ENCODE peak calls at places on chromosome 7, in eight cellular contexts. One of them, this sample, is unnamed.

GRCh38 chr7:80428161-80429054 is 83.5 kb downstream of the GNAT3 start:
- DNase-seq in glutamatergic neuron: no peak
- DNase-seq in adrenal gland: peak
- DNase-seq in left ventricle myocardium inferior: no peak
- DNase-seq in CD8-positive, alpha-beta T cell: no peak
- DNase-seq in CD4-positive, alpha-beta T cell: no peak
- DNase-seq in GM20000: peak
- DNase-seq in keratinocyte: no peak
- DNase-seq in this sample: no peak

GRCh38 chr7:125363873-125364272 is 434.2 kb upstream of the POT1 start:
- DNase-seq in CD4-positive, alpha-beta T cell: no peak
- DNase-seq in adrenal gland: no peak
- DNase-seq in left ventricle myocardium inferior: no peak
- DNase-seq in CD8-positive, alpha-beta T cell: no peak
- DNase-seq in glutamatergic neuron: no peak
- DNase-seq in keratinocyte: no peak
- DNase-seq in GM20000: no peak
- DNase-seq in this sample: no peak

GRCh38 chr7:105581066-105581811 is at the start of gene EFCAB10:
- DNase-seq in adrenal gland: peak
- DNase-seq in left ventricle myocardium inferior: peak
- DNase-seq in glutamatergic neuron: peak
- DNase-seq in keratinocyte: no peak
- DNase-seq in CD4-positive, alpha-beta T cell: peak
- DNase-seq in GM20000: peak
- DNase-seq in CD8-positive, alpha-beta T cell: peak
- DNase-seq in this sample: no peak

GRCh38 chr7:124762611-124763143 is 2.9 kb downstream of the GPR37 start:
- DNase-seq in GM20000: no peak
- DNase-seq in adrenal gland: no peak
- DNase-seq in CD8-positive, alpha-beta T cell: no peak
- DNase-seq in CD4-positive, alpha-beta T cell: no peak
- DNase-seq in keratinocyte: no peak
- DNase-seq in glutamatergic neuron: no peak
- DNase-seq in left ventricle myocardium inferior: no peak
- DNase-seq in this sample: no peak

GRCh38 chr7:14973712-14974428 is 71.3 kb upstream of the DGKB start:
- DNase-seq in keratinocyte: no peak
- DNase-seq in left ventricle myocardium inferior: no peak
- DNase-seq in CD8-positive, alpha-beta T cell: no peak
- DNase-seq in GM20000: no peak
- DNase-seq in adrenal gland: no peak
- DNase-seq in CD4-positive, alpha-beta T cell: no peak
- DNase-seq in glutamatergic neuron: no peak
- DNase-seq in this sample: no peak

GRCh38 chr7:100266576-100267354 is 40.7 kb upstream of the SPDYE3 start:
- DNase-seq in GM20000: no peak
- DNase-seq in keratinocyte: no peak
- DNase-seq in adrenal gland: no peak
- DNase-seq in CD8-positive, alpha-beta T cell: no peak
- DNase-seq in CD4-positive, alpha-beta T cell: no peak
- DNase-seq in left ventricle myocardium inferior: no peak
- DNase-seq in glutamatergic neuron: no peak
- DNase-seq in this sample: no peak

GRCh38 chr7:28856656-28857055 is 101.5 kb downstream of the TRIL start:
- DNase-seq in CD4-positive, alpha-beta T cell: no peak
- DNase-seq in keratinocyte: no peak
- DNase-seq in adrenal gland: no peak
- DNase-seq in CD8-positive, alpha-beta T cell: no peak
- DNase-seq in GM20000: no peak
- DNase-seq in glutamatergic neuron: no peak
- DNase-seq in left ventricle myocardium inferior: no peak
- DNase-seq in this sample: no peak

GRCh38 chr7:73799282-73800141 is 29.4 kb upstream of the CLDN3 start:
- DNase-seq in CD4-positive, alpha-beta T cell: no peak
- DNase-seq in GM20000: no peak
- DNase-seq in left ventricle myocardium inferior: no peak
- DNase-seq in glutamatergic neuron: no peak
- DNase-seq in adrenal gland: no peak
- DNase-seq in keratinocyte: no peak
- DNase-seq in CD8-positive, alpha-beta T cell: no peak
- DNase-seq in this sample: no peak

GRCh38 chr7:91375378-91375777 is 111.1 kb downstream of the FZD1 start:
- DNase-seq in adrenal gland: no peak
- DNase-seq in keratinocyte: no peak
- DNase-seq in glutamatergic neuron: no peak
- DNase-seq in left ventricle myocardium inferior: no peak
- DNase-seq in GM20000: no peak
- DNase-seq in CD4-positive, alpha-beta T cell: no peak
- DNase-seq in CD8-positive, alpha-beta T cell: no peak
- DNase-seq in this sample: no peak

GRCh38 chr7:21999896-22000295 is 54.2 kb upstream of the CDCA7L start:
- DNase-seq in keratinocyte: peak
- DNase-seq in CD4-positive, alpha-beta T cell: no peak
- DNase-seq in glutamatergic neuron: no peak
- DNase-seq in adrenal gland: no peak
- DNase-seq in GM20000: no peak
- DNase-seq in CD8-positive, alpha-beta T cell: no peak
- DNase-seq in left ventricle myocardium inferior: no peak
- DNase-seq in this sample: no peak

GRCh38 chr7:96973986-96974385 is 31.4 kb upstream of the DLX6 start:
- DNase-seq in CD8-positive, alpha-beta T cell: no peak
- DNase-seq in left ventricle myocardium inferior: no peak
- DNase-seq in keratinocyte: no peak
- DNase-seq in glutamatergic neuron: no peak
- DNase-seq in GM20000: no peak
- DNase-seq in adrenal gland: no peak
- DNase-seq in CD4-positive, alpha-beta T cell: no peak
- DNase-seq in this sample: no peak

GRCh38 chr7:74606101-74606908 is 51.2 kb upstream of the GTF2I start:
- DNase-seq in keratinocyte: no peak
- DNase-seq in glutamatergic neuron: peak
- DNase-seq in GM20000: peak
- DNase-seq in CD4-positive, alpha-beta T cell: peak
- DNase-seq in adrenal gland: peak
- DNase-seq in left ventricle myocardium inferior: peak
- DNase-seq in CD8-positive, alpha-beta T cell: peak
- DNase-seq in this sample: peak

GRCh38 chr7:35430547-35431153 is 176.8 kb upstream of the TBX20 start:
- DNase-seq in glutamatergic neuron: no peak
- DNase-seq in keratinocyte: no peak
- DNase-seq in adrenal gland: no peak
- DNase-seq in CD4-positive, alpha-beta T cell: no peak
- DNase-seq in CD8-positive, alpha-beta T cell: no peak
- DNase-seq in left ventricle myocardium inferior: no peak
- DNase-seq in GM20000: no peak
- DNase-seq in this sample: no peak
- TF ChIP-seq CTCF in glutamatergic neuron: peak
- TF ChIP-seq CTCF in keratinocyte: peak
- TF ChIP-seq CTCF in adrenal gland: no peak
- TF ChIP-seq CTCF in CD4-positive, alpha-beta T cell: no peak
- TF ChIP-seq CTCF in CD8-positive, alpha-beta T cell: no peak
- TF ChIP-seq CTCF in left ventricle myocardium inferior: no peak
- TF ChIP-seq CTCF in GM20000: no peak
- TF ChIP-seq CTCF in this sample: no peak

DNA sequence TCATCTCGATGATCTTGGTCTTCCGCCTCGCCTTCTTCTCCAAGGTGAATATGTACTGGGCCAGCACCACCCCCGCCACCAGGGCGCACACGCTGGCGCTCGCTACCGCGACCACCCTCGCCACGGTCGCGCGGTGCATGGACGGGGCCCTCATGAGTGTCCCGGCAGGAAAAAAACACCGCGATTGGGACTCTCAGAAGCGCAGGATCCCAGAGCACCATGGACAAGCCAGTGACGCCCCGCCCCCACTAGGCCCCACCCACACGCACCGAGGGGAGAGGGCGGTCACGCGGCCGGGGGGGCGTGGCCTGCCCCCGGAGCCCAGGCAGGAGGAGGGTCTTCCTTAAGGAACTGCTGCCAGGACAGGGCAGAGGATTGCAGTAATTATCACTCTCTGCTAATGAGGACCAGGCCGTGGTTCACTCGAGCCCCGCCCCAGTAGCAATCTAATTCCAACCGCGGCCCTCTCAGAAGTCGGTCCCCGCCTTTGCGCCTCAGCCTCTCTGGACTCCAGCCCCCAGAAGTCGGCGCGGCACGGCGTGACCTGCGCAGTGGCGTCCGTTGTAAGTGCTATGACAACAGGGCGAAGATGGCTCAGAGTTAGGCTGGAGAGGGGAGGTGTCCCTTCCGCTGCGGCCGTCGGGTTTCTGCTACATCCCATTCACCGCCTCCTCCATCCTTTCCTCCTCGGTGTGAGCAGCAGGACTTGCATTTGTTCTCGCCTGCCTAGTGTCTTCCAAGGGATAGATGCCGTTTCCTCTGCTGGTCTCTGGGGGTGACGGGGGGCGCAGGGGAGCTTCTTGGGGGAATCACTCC is at the start of gene BBS9:
- DNase-seq in CD4-positive, alpha-beta T cell: peak
- DNase-seq in left ventricle myocardium inferior: peak
- DNase-seq in adrenal gland: peak
- DNase-seq in glutamatergic neuron: peak
- DNase-seq in keratinocyte: peak
- DNase-seq in GM20000: peak
- DNase-seq in CD8-positive, alpha-beta T cell: peak
- DNase-seq in this sample: peak
- TF ChIP-seq CTCF in CD4-positive, alpha-beta T cell: no peak
- TF ChIP-seq CTCF in left ventricle myocardium inferior: peak
- TF ChIP-seq CTCF in adrenal gland: no peak
- TF ChIP-seq CTCF in glutamatergic neuron: no peak
- TF ChIP-seq CTCF in keratinocyte: no peak
- TF ChIP-seq CTCF in GM20000: no peak
- TF ChIP-seq CTCF in CD8-positive, alpha-beta T cell: no peak
- TF ChIP-seq CTCF in this sample: no peak

GRCh38 chr7:76300210-76300731 is 2.2 kb upstream of the HSPB1 start:
- DNase-seq in CD4-positive, alpha-beta T cell: no peak
- DNase-seq in left ventricle myocardium inferior: no peak
- DNase-seq in adrenal gland: no peak
- DNase-seq in GM20000: no peak
- DNase-seq in CD8-positive, alpha-beta T cell: no peak
- DNase-seq in glutamatergic neuron: no peak
- DNase-seq in keratinocyte: peak
- DNase-seq in this sample: no peak

GRCh38 chr7:76301000-76301399 is 1.5 kb upstream of the HSPB1 start:
- DNase-seq in adrenal gland: no peak
- DNase-seq in glutamatergic neuron: no peak
- DNase-seq in GM20000: no peak
- DNase-seq in left ventricle myocardium inferior: no peak
- DNase-seq in CD8-positive, alpha-beta T cell: no peak
- DNase-seq in CD4-positive, alpha-beta T cell: no peak
- DNase-seq in keratinocyte: no peak
- DNase-seq in this sample: no peak

GRCh38 chr7:76303829-76304505 is 1.5 kb downstream of the HSPB1 start:
- DNase-seq in adrenal gland: peak
- DNase-seq in left ventricle myocardium inferior: no peak
- DNase-seq in GM20000: no peak
- DNase-seq in glutamatergic neuron: no peak
- DNase-seq in CD8-positive, alpha-beta T cell: peak
- DNase-seq in CD4-positive, alpha-beta T cell: no peak
- DNase-seq in keratinocyte: no peak
- DNase-seq in this sample: no peak

GRCh38 chr7:76303057-76303828 is 770 bp downstream of the HSPB1 start:
- DNase-seq in GM20000: peak
- DNase-seq in keratinocyte: no peak
- DNase-seq in CD4-positive, alpha-beta T cell: peak
- DNase-seq in CD8-positive, alpha-beta T cell: peak
- DNase-seq in adrenal gland: peak
- DNase-seq in glutamatergic neuron: peak
- DNase-seq in left ventricle myocardium inferior: peak
- DNase-seq in this sample: peak

GRCh38 chr7:76302299-76303056 is at the start of gene HSPB1:
- DNase-seq in glutamatergic neuron: peak
- DNase-seq in GM20000: peak
- DNase-seq in left ventricle myocardium inferior: peak
- DNase-seq in CD4-positive, alpha-beta T cell: peak
- DNase-seq in keratinocyte: no peak
- DNase-seq in adrenal gland: peak
- DNase-seq in CD8-positive, alpha-beta T cell: peak
- DNase-seq in this sample: peak
- TF ChIP-seq CTCF in glutamatergic neuron: no peak
- TF ChIP-seq CTCF in GM20000: no peak
- TF ChIP-seq CTCF in left ventricle myocardium inferior: no peak
- TF ChIP-seq CTCF in CD4-positive, alpha-beta T cell: no peak
- TF ChIP-seq CTCF in keratinocyte: no peak
- TF ChIP-seq CTCF in adrenal gland: no peak
- TF ChIP-seq CTCF in CD8-positive, alpha-beta T cell: no peak
- TF ChIP-seq CTCF in this sample: no peak

GRCh38 chr7:55021053-55021452 is 2.2 kb downstream of the EGFR start:
- DNase-seq in CD4-positive, alpha-beta T cell: no peak
- DNase-seq in adrenal gland: no peak
- DNase-seq in left ventricle myocardium inferior: no peak
- DNase-seq in keratinocyte: no peak
- DNase-seq in GM20000: no peak
- DNase-seq in CD8-positive, alpha-beta T cell: no peak
- DNase-seq in glutamatergic neuron: no peak
- DNase-seq in this sample: no peak

GRCh38 chr7:55018361-55019328 is at the start of gene EGFR:
- DNase-seq in GM20000: peak
- DNase-seq in CD4-positive, alpha-beta T cell: no peak
- DNase-seq in adrenal gland: peak
- DNase-seq in left ventricle myocardium inferior: peak
- DNase-seq in glutamatergic neuron: peak
- DNase-seq in keratinocyte: no peak
- DNase-seq in CD8-positive, alpha-beta T cell: no peak
- DNase-seq in this sample: no peak

GRCh38 chr7:55019329-55019690 is 493 bp downstream of the EGFR start:
- DNase-seq in GM20000: peak
- DNase-seq in adrenal gland: peak
- DNase-seq in glutamatergic neuron: peak
- DNase-seq in left ventricle myocardium inferior: peak
- DNase-seq in CD4-positive, alpha-beta T cell: no peak
- DNase-seq in CD8-positive, alpha-beta T cell: no peak
- DNase-seq in keratinocyte: no peak
- DNase-seq in this sample: no peak

GRCh38 chr7:55020481-55020871 is 1.7 kb downstream of the EGFR start:
- DNase-seq in adrenal gland: peak
- DNase-seq in keratinocyte: no peak
- DNase-seq in CD4-positive, alpha-beta T cell: no peak
- DNase-seq in left ventricle myocardium inferior: peak
- DNase-seq in GM20000: no peak
- DNase-seq in CD8-positive, alpha-beta T cell: no peak
- DNase-seq in glutamatergic neuron: no peak
- DNase-seq in this sample: no peak

DNA sequence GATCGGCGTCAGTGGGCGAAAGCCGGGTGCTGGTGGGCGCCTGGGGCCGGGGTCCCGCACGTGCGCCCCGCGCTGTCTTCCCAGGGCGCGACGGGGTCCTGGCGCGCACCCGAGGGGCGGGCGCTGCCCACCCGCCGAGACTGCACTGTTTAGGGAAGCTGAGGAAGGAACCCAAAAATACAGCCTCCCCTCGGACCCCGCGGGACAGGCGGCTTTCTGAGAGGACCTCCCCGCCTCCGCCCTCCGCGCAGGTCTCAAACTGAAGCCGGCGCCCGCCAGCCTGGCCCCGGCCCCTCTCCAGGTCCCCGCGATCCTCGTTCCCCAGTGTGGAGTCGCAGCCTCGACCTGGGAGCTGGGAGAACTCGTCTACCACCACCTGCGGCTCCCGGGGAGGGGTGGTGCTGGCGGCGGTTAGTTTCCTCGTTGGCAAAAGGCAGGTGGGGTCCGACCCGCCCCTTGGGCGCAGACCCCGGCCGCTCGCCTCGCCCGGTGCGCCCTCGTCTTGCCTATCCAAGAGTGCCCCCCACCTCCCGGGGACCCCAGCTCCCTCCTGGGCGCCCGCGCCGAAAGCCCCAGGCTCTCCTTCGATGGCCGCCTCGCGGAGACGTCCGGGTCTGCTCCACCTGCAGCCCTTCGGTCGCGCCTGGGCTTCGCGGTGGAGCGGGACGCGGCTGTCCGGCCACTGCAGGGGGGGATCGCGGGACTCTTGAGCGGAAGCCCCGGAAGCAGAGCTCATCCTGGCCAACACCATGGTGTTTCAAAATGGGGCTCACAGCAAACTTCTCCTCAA is 1.1 kb downstream of the EGFR start:
- DNase-seq in CD4-positive, alpha-beta T cell: no peak
- DNase-seq in CD8-positive, alpha-beta T cell: no peak
- DNase-seq in adrenal gland: peak
- DNase-seq in GM20000: peak
- DNase-seq in glutamatergic neuron: peak
- DNase-seq in left ventricle myocardium inferior: peak
- DNase-seq in keratinocyte: no peak
- DNase-seq in this sample: no peak
- TF ChIP-seq CTCF in CD4-positive, alpha-beta T cell: no peak
- TF ChIP-seq CTCF in CD8-positive, alpha-beta T cell: no peak
- TF ChIP-seq CTCF in adrenal gland: peak
- TF ChIP-seq CTCF in GM20000: no peak
- TF ChIP-seq CTCF in glutamatergic neuron: no peak
- TF ChIP-seq CTCF in left ventricle myocardium inferior: no peak
- TF ChIP-seq CTCF in keratinocyte: no peak
- TF ChIP-seq CTCF in this sample: no peak

This sample was measured in activated B cell treated with CpG ODN at 0.5 μM for 24 hours.